ENCODE peak calls at places on chromosome 15, in five cellular contexts. R is CD8-positive, alpha-beta T cell; Z is adrenal gland; O is aorta; X is heart left ventricle. Q is an unnamed sample.

GRCh38 chr15:52227456-52227855 is 36.3 kb upstream of the GNB5 start:
- DNase-seq in O (no peak), Z (peak; percentile 65), R (peak; percentile 67), X (peak; percentile 58), Q (no peak)

GRCh38 chr15:48370460-48370859 is 39.2 kb downstream of the DUT start:
- DNase-seq in Z (no peak), X (no peak), O (no peak), R (no peak), Q (no peak)

GRCh38 chr15:79168922-79169322 is 78.3 kb upstream of the RASGRF1 start:
- DNase-seq in R (no peak), O (no peak), X (peak; percentile 61), Z (no peak), Q (peak; percentile 35)

GRCh38 chr15:70463453-70463834 is 299.9 kb downstream of the UACA start:
- DNase-seq in Z (no peak), O (peak; percentile 13), R (no peak), X (no peak), Q (no peak)

GRCh38 chr15:57957113-57957512 is 108.4 kb downstream of the ALDH1A2 start:
- DNase-seq in O (no peak), R (no peak), X (no peak), Z (no peak), Q (no peak)

GRCh38 chr15:44798815-44799214 is 62.5 kb downstream of the TRIM69 start:
- DNase-seq in O (no peak), X (no peak), Z (no peak), R (no peak), Q (no peak)

GRCh38 chr15:68542771-68543544 is 35.8 kb upstream of the CORO2B start:
- DNase-seq in Z (peak; percentile 93), X (peak; percentile 74), R (no peak), O (no peak), Q (peak; percentile 77)

GRCh38 chr15:63420333-63420741 is 38.7 kb upstream of the CA12 start:
- DNase-seq in O (no peak), R (no peak), Z (no peak), X (no peak), Q (no peak)

GRCh38 chr15:43406192-43406591 is 35.3 kb downstream of the TUBGCP4 start:
- DNase-seq in O (no peak), X (no peak), Z (no peak), R (no peak), Q (no peak)

GRCh38 chr15:58666957-58667356 is 82.5 kb downstream of the ADAM10 start:
- DNase-seq in Z (no peak), O (no peak), X (no peak), R (no peak), Q (no peak)

GRCh38 chr15:82767163-82767829 is 38.6 kb downstream of the FSD2 start:
- DNase-seq in Z (no peak), R (no peak), O (no peak), X (no peak), Q (no peak)

GRCh38 chr15:83200162-83200561 is 7.5 kb downstream of the HDGFL3 start:
- DNase-seq in R (no peak), X (no peak), Z (no peak), O (no peak), Q (no peak)

GRCh38 chr15:101641894-101642293 is 10.3 kb downstream of the TM2D3 start:
- DNase-seq in X (no peak), O (no peak), R (no peak), Z (no peak), Q (no peak)

GRCh38 chr15:28881170-28881569 is 4.6 kb upstream of the APBA2 start:
- DNase-seq in R (no peak), X (no peak), O (peak; percentile 31), Z (no peak), Q (no peak)

GRCh38 chr15:32029862-32030781 is at the start of gene CHRNA7:
- DNase-seq in O (no peak), Z (peak; percentile 25), X (peak; percentile 72), R (no peak), Q (peak; percentile 44)

GRCh38 chr15:58472821-58473581 is 41.2 kb downstream of the LIPC start:
- DNase-seq in O (no peak), R (peak; percentile 47), Z (no peak), X (no peak), Q (no peak)

GRCh38 chr15:63338170-63338569 is 43.5 kb downstream of the CA12 start:
- DNase-seq in Z (no peak), O (no peak), X (no peak), R (no peak), Q (no peak)

GRCh38 chr15:76057332-76058000 is 2.3 kb upstream of the TMEM266 start:
- DNase-seq in Z (peak; percentile 33), X (no peak), O (no peak), R (peak; percentile 37), Q (no peak)

DNA sequence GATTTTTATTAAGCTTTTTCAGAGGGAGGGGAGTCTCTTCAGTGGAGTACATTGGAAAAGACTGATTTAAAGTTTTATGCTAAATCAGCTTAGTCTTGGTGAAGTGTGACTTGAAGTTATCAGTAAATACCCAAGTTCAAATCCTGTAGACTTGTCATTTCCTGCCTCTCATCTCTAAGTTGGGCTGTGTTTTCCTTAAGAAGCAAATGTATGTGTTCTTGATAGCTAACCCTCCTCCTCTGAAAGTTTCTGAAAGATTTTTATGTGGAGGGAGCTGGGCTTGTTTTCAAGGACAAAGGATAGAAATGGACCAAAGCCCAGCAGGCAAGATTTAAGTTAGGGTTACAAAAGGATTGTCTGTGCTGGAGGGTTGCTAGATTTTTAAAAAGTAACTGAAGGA is 4.2 kb downstream of the MAPKBP1 start:
- DNase-seq in Z (no peak), X (no peak), R (no peak), O (no peak), Q (no peak)
- H3K4me1 ChIP-seq in Z (peaks cover 50% of the 10 kb centered on the region), X (peaks cover 3% of the 10 kb centered on the region), R (peaks cover 38% of the 10 kb centered on the region), O (peaks cover 5% of the 10 kb centered on the region), Q (peaks cover 11% of the 10 kb centered on the region)

GRCh38 chr15:30921106-30921505 is 17.4 kb downstream of the FAN1 start:
- DNase-seq in O (no peak), R (no peak), X (no peak), Z (no peak), Q (no peak)

GRCh38 chr15:30919877-30920550 is 16.3 kb downstream of the FAN1 start:
- DNase-seq in X (no peak), Z (no peak), R (no peak), O (no peak), Q (no peak)

GRCh38 chr15:30923429-30923828 is 19.7 kb downstream of the FAN1 start:
- DNase-seq in Z (no peak), R (no peak), O (no peak), X (peak; percentile 68), Q (no peak)

GRCh38 chr15:30922469-30923311 is 19.0 kb downstream of the FAN1 start:
- DNase-seq in Z (no peak), O (no peak), X (peak; percentile 37), R (no peak), Q (no peak)

DNA sequence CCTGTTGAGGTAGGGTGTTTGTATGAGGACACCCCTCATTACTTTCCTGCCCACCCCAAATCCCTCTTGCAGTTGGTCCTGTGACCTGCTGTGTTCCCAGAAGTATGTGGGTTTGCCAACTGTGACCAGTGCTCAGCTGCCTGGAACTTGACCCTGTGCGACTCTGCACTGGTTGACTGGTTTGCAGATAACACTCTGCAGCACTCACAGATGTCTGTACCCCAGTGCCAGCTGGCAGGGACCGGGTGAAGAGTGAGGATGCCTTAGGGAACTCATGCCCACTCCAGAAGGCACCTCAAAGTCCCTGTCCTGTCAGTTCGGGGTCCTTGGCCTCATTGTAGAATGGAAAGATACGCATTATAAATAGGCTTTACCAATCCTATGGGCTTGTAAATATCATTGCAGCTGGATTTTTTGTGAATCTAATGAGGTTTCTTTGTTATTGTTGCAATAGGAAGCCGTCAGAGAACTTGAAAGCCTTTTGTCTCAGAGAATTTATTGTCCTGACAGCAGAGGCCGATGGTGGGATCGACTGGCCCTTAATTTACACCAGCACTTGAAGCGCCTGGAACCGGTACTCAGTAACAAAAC is 18.2 kb downstream of the FAN1 start:
- DNase-seq in Z (no peak), X (peak; percentile 86), O (no peak), R (no peak), Q (peak; percentile 84)
- H3K4me3 ChIP-seq in Z (no peak overlapping the region), X (no peak overlapping the region), O (no peak overlapping the region), R (no peak overlapping the region), Q (no peak overlapping the region)

GRCh38 chr15:73930371-73930770 is 4.1 kb downstream of the LOXL1 start:
- DNase-seq in R (no peak), Z (no peak), O (peak; percentile 94), X (peak; percentile 81), Q (peak; percentile 85)
- H3K4me1 ChIP-seq in R (peaks cover 11% of the 10 kb centered on the region), Z (peaks cover 6% of the 10 kb centered on the region), O (no peaks in the 10 kb centered on the region), X (peaks cover 4% of the 10 kb centered on the region), Q (peaks cover 10% of the 10 kb centered on the region)

GRCh38 chr15:29889545-29890329 is 67.5 kb upstream of the TJP1 start:
- DNase-seq in O (no peak), R (no peak), Z (no peak), X (no peak), Q (no peak)
- H3K4me3 ChIP-seq in O (no peak overlapping the region), R (no peak overlapping the region), Z (no peak overlapping the region), X (no peak overlapping the region), Q (no peak overlapping the region)

GRCh38 chr15:98746756-98747155 is 98.4 kb downstream of the IGF1R start:
- DNase-seq in O (no peak), X (no peak), R (no peak), Z (no peak), Q (no peak)

GRCh38 chr15:98744506-98744905 is 96.2 kb downstream of the IGF1R start:
- DNase-seq in O (no peak), X (no peak), R (no peak), Z (no peak), Q (no peak)

GRCh38 chr15:98745179-98745578 is 96.8 kb downstream of the IGF1R start:
- DNase-seq in X (no peak), R (no peak), O (no peak), Z (no peak), Q (no peak)

GRCh38 chr15:98745650-98746374 is 97.5 kb downstream of the IGF1R start:
- DNase-seq in O (no peak), X (no peak), Z (no peak), R (no peak), Q (no peak)

GRCh38 chr15:98746375-98746679 is 98.0 kb downstream of the IGF1R start:
- DNase-seq in X (no peak), Z (no peak), O (no peak), R (no peak), Q (no peak)
- H3K4me1 ChIP-seq in X (no peaks in the 10 kb centered on the region), Z (no peaks in the 10 kb centered on the region), O (peaks cover 4% of the 10 kb centered on the region), R (peaks cover 19% of the 10 kb centered on the region), Q (peaks cover 18% of the 10 kb centered on the region)

GRCh38 chr15:66801266-66801665 is 99.2 kb downstream of the SMAD6 start:
- DNase-seq in R (no peak), O (no peak), Z (no peak), X (no peak), Q (no peak)

GRCh38 chr15:66800584-66801235 is 98.7 kb downstream of the SMAD6 start:
- DNase-seq in Z (peak; percentile 48), X (peak; percentile 5), R (no peak), O (no peak), Q (no peak)

GRCh38 chr15:66803749-66804148 is 101.7 kb downstream of the SMAD6 start:
- DNase-seq in Z (no peak), O (no peak), R (no peak), X (no peak), Q (no peak)

GRCh38 chr15:66803182-66803729 is 101.2 kb downstream of the SMAD6 start:
- DNase-seq in X (peak; percentile 92), Z (peak; percentile 92), O (peak; percentile 96), R (no peak), Q (peak; percentile 96)

GRCh38 chr15:66802087-66803001 is 100.3 kb downstream of the SMAD6 start:
- DNase-seq in Z (no peak), O (no peak), X (no peak), R (no peak), Q (no peak)
- H3K4me3 ChIP-seq in Z (no peak overlapping the region), O (no peak overlapping the region), X (no peak overlapping the region), R (no peak overlapping the region), Q (no peak overlapping the region)

Q was measured in right cardiac atrium.